ENCODE peak calls at places on chromosomes 16 and 17, in eight cellular contexts. O is PC-9, U is fibroblast of mammary gland, W is HFF-Myc, A is DND-41, Q is cardiac fibroblast, L is left ventricle myocardium inferior, N is body of pancreas. Y is an unnamed sample.

GRCh38 chr17:27457731-27458523 is 1.7 kb downstream of the KSR1 start:
- DNase-seq in O (no peak), U (no peak), W (peak), A (no peak), Q (peak), L (no peak), N (no peak), Y (no peak)

GRCh38 chr17:62626719-62627218 is 701 bp upstream of the MRC2 start:
- DNase-seq in O (no peak), U (peak), W (peak), A (peak), Q (peak), L (peak), N (peak), Y (peak)

GRCh38 chr17:350706-351435 is 1.7 kb downstream of the RPH3AL start:
- DNase-seq in O (peak), U (peak), W (peak), A (no peak), Q (peak), L (peak), N (peak), Y (peak)

GRCh38 chr16:65414284-65414984 is 292.6 kb upstream of the CDH11 start:
- DNase-seq in O (no peak), U (peak), W (peak), A (no peak), Q (peak), L (no peak), N (peak), Y (no peak)

GRCh38 chr16:21501869-21502667 is 97.3 kb upstream of the METTL9 start:
- DNase-seq in O (peak), U (peak), W (peak), A (peak), Q (peak), L (peak), N (peak), Y (peak)

GRCh38 chr16:47604306-47604705 is 143.2 kb downstream of the PHKB start:
- DNase-seq in O (no peak), U (peak), W (no peak), A (no peak), Q (no peak), L (no peak), N (no peak), Y (no peak)

GRCh38 chr17:39951924-39952664 is 10.7 kb upstream of the GSDMA start:
- DNase-seq in O (no peak), U (no peak), W (no peak), A (no peak), Q (no peak), L (no peak), N (no peak), Y (peak)

GRCh38 chr17:46977750-46978488 is 1.1 kb downstream of the RPRML start:
- DNase-seq in O (no peak), U (no peak), W (no peak), A (no peak), Q (no peak), L (no peak), N (no peak), Y (no peak)

GRCh38 chr16:85057212-85057889 is 29.8 kb downstream of the KIAA0513 start:
- DNase-seq in O (peak), U (no peak), W (no peak), A (no peak), Q (no peak), L (no peak), N (peak), Y (no peak)

GRCh38 chr16:77396461-77396860 is 38.4 kb downstream of the ADAMTS18 start:
- DNase-seq in O (no peak), U (no peak), W (no peak), A (no peak), Q (no peak), L (no peak), N (no peak), Y (no peak)

GRCh38 chr17:38552343-38552742 is 53.4 kb downstream of the SRCIN1 start:
- DNase-seq in O (no peak), U (no peak), W (no peak), A (no peak), Q (no peak), L (no peak), N (no peak), Y (no peak)

GRCh38 chr17:10316986-10317834 is 55.6 kb downstream of the MYH13 start:
- DNase-seq in O (no peak), U (peak), W (peak), A (peak), Q (peak), L (peak), N (peak), Y (peak)

GRCh38 chr17:36921131-36921851 is 16.0 kb upstream of the LHX1 start:
- DNase-seq in O (peak), U (peak), W (no peak), A (no peak), Q (peak), L (no peak), N (no peak), Y (no peak)

GRCh38 chr17:67211742-67212141 is 33.3 kb downstream of the HELZ start:
- DNase-seq in O (no peak), U (peak), W (no peak), A (no peak), Q (peak), L (no peak), N (no peak), Y (no peak)

GRCh38 chr16:77591347-77591746 is 131.0 kb upstream of the NUDT7 start:
- DNase-seq in O (no peak), U (no peak), W (no peak), A (no peak), Q (no peak), L (no peak), N (no peak), Y (no peak)

GRCh38 chr16:372584-372983 is 2.2 kb upstream of the MRPL28 start:
- DNase-seq in O (no peak), U (no peak), W (no peak), A (no peak), Q (no peak), L (no peak), N (no peak), Y (no peak)

GRCh38 chr16:81921415-81921814 is 89.9 kb downstream of the SDR42E1 start:
- DNase-seq in O (no peak), U (no peak), W (no peak), A (no peak), Q (no peak), L (no peak), N (no peak), Y (no peak)

GRCh38 chr17:67280279-67280678 is 35.3 kb upstream of the HELZ start:
- DNase-seq in O (no peak), U (peak), W (no peak), A (no peak), Q (peak), L (no peak), N (peak), Y (no peak)

GRCh38 chr16:75244844-75245758 is 6.3 kb downstream of the BCAR1 start:
- DNase-seq in O (peak), U (peak), W (peak), A (no peak), Q (peak), L (peak), N (peak), Y (peak)

GRCh38 chr17:27840688-27841087 is 40.4 kb upstream of the NOS2 start:
- DNase-seq in O (no peak), U (no peak), W (no peak), A (no peak), Q (no peak), L (no peak), N (no peak), Y (no peak)

GRCh38 chr16:65975049-65975708 is 391.3 kb upstream of the CDH5 start:
- DNase-seq in O (no peak), U (peak), W (peak), A (peak), Q (peak), L (no peak), N (no peak), Y (no peak)

GRCh38 chr17:7045492-7046126 is 1.7 kb upstream of the SLC16A11 start:
- DNase-seq in O (no peak), U (peak), W (no peak), A (peak), Q (peak), L (no peak), N (peak), Y (no peak)

GRCh38 chr16:73071131-73071940 is 23.4 kb upstream of the ZFHX3 start:
- DNase-seq in O (peak), U (no peak), W (no peak), A (no peak), Q (peak), L (peak), N (peak), Y (peak)

GRCh38 chr16:1026784-1027415 is 45.3 kb downstream of the SOX8 start:
- DNase-seq in O (peak), U (no peak), W (no peak), A (no peak), Q (no peak), L (no peak), N (no peak), Y (no peak)

GRCh38 chr17:28912281-28912937 is 9.5 kb upstream of the DHRS13 start:
- DNase-seq in O (no peak), U (no peak), W (no peak), A (no peak), Q (no peak), L (no peak), N (no peak), Y (no peak)

GRCh38 chr16:67415872-67416793 is at the start of gene ZDHHC1:
- DNase-seq in O (peak), U (peak), W (no peak), A (no peak), Q (peak), L (peak), N (peak), Y (peak)
- H3K4me3 ChIP-seq in O (peak), U (peak), W (peak), A (no peak), Q (peak), L (peak), N (peak), Y (peak)

GRCh38 chr17:45429338-45430005 is 3.2 kb downstream of the ARHGAP27 start:
- DNase-seq in O (no peak), U (no peak), W (no peak), A (no peak), Q (no peak), L (no peak), N (no peak), Y (peak)
- TF ChIP-seq CTCF in O (no peak), U (no peak), W (no peak), A (no peak), Q (no peak), L (no peak), N (no peak), Y (no peak)

DNA sequence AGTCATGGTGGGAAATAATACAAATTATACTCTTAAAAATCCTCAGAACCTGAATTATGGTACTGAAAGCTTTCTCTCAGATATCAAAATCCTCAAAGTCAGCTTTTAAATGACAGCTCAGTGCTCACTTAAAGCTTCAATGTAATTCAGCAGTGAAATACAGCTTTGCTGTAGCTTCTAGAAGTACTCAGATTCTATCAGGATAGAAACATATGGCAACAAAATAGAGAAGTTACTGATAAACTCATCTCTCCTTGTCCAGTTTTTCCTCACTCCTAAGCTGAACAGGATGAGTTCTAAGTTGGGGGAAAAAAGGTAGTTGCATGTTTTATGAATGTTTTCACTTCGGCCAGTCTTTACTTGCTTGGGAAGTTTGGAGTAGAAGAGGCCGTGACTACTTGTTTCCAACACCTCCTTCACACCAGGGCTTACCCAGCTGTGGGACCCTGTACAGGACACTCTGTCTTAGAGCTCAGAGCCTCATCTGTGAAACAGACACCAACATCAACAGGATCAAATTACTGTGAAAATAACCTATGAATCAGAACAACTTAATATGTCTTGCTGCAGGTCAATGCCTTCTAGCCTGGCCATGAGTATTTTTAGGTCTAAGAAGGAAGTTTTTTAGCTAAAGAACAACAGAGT is 30.2 kb downstream of the OGFOD1 start:
- DNase-seq in O (no peak), U (peak), W (no peak), A (no peak), Q (peak), L (no peak), N (no peak), Y (no peak)
- H3K4me3 ChIP-seq in O (no peak), U (no peak), W (no peak), A (no peak), Q (no peak), L (no peak), N (no peak), Y (no peak)

GRCh38 chr17:34562387-34562786 is 17.0 kb upstream of the TMEM132E start:
- DNase-seq in O (no peak), U (no peak), W (no peak), A (peak), Q (no peak), L (no peak), N (no peak), Y (no peak)
- TF ChIP-seq CTCF in O (peak), U (peak), W (peak), A (peak), Q (peak), L (peak), N (peak), Y (peak)

DNA sequence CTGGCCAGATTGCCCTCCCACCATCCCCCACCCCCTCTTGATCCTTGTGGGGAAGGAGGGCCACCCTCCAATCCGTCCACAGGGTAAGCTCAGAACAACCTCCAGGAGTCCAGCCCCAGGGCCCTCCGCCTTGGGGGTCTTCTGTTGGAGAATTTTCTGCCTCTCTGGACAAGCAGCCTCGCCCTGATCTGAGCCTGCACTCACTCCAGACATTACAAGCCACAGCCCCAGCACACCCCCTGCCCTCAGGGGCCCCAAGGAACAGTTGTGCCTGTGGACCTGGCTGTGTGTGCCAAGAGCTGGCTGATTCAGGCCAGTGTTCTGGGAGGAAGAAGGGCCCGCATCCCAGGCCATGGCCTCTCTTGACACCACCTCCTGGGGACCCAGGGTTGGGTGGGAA is 466 bp upstream of the ARHGAP27 start:
- DNase-seq in O (no peak), U (no peak), W (no peak), A (no peak), Q (no peak), L (no peak), N (no peak), Y (no peak)
- H3K4me3 ChIP-seq in O (peak), U (no peak), W (no peak), A (no peak), Q (no peak), L (peak), N (no peak), Y (peak)

GRCh38 chr17:64240741-64241347 is 22.2 kb downstream of the TEX2 start:
- DNase-seq in O (no peak), U (peak), W (peak), A (no peak), Q (peak), L (peak), N (peak), Y (no peak)

GRCh38 chr17:64243340-64243739 is 19.7 kb downstream of the TEX2 start:
- DNase-seq in O (no peak), U (no peak), W (no peak), A (no peak), Q (no peak), L (no peak), N (no peak), Y (no peak)

GRCh38 chr17:64236827-64237403 is 26.1 kb downstream of the TEX2 start:
- DNase-seq in O (no peak), U (no peak), W (no peak), A (no peak), Q (no peak), L (no peak), N (no peak), Y (no peak)

GRCh38 chr17:64242633-64243032 is 20.4 kb downstream of the TEX2 start:
- DNase-seq in O (no peak), U (no peak), W (no peak), A (no peak), Q (no peak), L (no peak), N (no peak), Y (no peak)

DNA sequence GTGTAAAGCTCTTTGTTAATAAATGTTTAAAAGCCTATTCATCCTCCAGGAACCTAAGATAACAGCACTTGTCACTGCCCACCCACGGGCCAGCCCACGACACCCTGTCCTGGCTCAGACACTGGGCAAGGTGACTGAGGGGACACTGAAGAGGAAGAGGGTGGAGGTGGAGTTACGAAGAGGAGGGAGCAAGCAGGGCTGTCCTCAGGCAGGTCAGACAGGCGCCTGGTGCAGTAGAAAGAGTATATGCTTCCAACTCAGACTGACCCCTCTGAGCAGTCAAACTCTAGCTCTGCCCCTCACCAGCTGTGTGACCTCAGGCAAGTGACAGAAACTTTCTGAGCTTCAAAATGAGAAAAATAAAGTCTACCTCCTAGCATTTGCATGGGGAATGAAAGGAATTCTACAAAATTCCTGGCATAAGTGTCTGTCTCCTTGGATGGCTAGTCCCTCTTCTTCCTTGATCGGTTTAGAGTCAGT is 22.8 kb downstream of the TEX2 start:
- DNase-seq in O (no peak), U (no peak), W (peak), A (no peak), Q (no peak), L (no peak), N (no peak), Y (no peak)
- TF ChIP-seq CTCF in O (no peak), U (no peak), W (no peak), A (no peak), Q (no peak), L (peak), N (no peak), Y (peak)

GRCh38 chr16:88936913-88937666 is 39.9 kb downstream of the CBFA2T3 start:
- DNase-seq in O (no peak), U (no peak), W (no peak), A (no peak), Q (no peak), L (peak), N (no peak), Y (no peak)

GRCh38 chr16:88939814-88940195 is 37.2 kb downstream of the CBFA2T3 start:
- DNase-seq in O (no peak), U (no peak), W (no peak), A (no peak), Q (no peak), L (peak), N (peak), Y (no peak)

GRCh38 chr16:88938933-88939813 is 37.8 kb downstream of the CBFA2T3 start:
- DNase-seq in O (no peak), U (no peak), W (no peak), A (no peak), Q (no peak), L (peak), N (no peak), Y (no peak)

GRCh38 chr16:88936008-88936912 is 40.7 kb downstream of the CBFA2T3 start:
- DNase-seq in O (peak), U (no peak), W (no peak), A (no peak), Q (no peak), L (peak), N (peak), Y (no peak)

GRCh38 chr16:88938119-88938932 is 38.7 kb downstream of the CBFA2T3 start:
- DNase-seq in O (peak), U (no peak), W (no peak), A (no peak), Q (no peak), L (no peak), N (no peak), Y (no peak)
- H3K4me3 ChIP-seq in O (no peak), U (no peak), W (no peak), A (no peak), Q (no peak), L (peak), N (no peak), Y (peak)

Y was measured in upper lobe of right lung.